ENCODE peak calls at places on chromosomes 13 and 19, in four cellular contexts. J is tibial artery, Q is cardiac fibroblast, U is choroid plexus epithelial cell. C is an unnamed sample.

GRCh38 chr19:57558525-57558924 is 1.1 kb downstream of the ZNF550 start:
- DNase-seq in U (peak), J (no peak), Q (peak), C (peak)

GRCh38 chr13:20553309-20553708 is 13.6 kb upstream of the IFT88 start:
- DNase-seq in Q (no peak), U (peak), J (no peak), C (peak)

GRCh38 chr19:58563823-58564222 is 5.4 kb upstream of the UBE2M start:
- DNase-seq in U (no peak), J (no peak), Q (no peak), C (no peak)

GRCh38 chr13:20375871-20376270 is 143.8 kb upstream of the GJB6 start:
- DNase-seq in U (no peak), Q (no peak), J (no peak), C (no peak)

GRCh38 chr19:58409010-58409790 is 751 bp downstream of the ZNF584 start:
- DNase-seq in J (no peak), Q (no peak), U (peak), C (peak)

GRCh38 chr13:23583491-23583890 is 13.3 kb downstream of the TNFRSF19 start:
- DNase-seq in J (no peak), Q (no peak), U (no peak), C (no peak)

GRCh38 chr19:2266183-2266993 is 10.2 kb upstream of the JSRP1 start:
- DNase-seq in J (peak), U (peak), Q (peak), C (peak)

GRCh38 chr19:55447421-55448174 is 4.5 kb upstream of the SHISA7 start:
- DNase-seq in Q (peak), J (no peak), U (no peak), C (peak)

GRCh38 chr19:31356587-31357314 is 7.5 kb upstream of the TSHZ3 start:
- DNase-seq in U (no peak), Q (no peak), J (no peak), C (no peak)

GRCh38 chr19:33503791-33504444 is 17.7 kb downstream of the PEPD start:
- DNase-seq in Q (no peak), U (no peak), J (no peak), C (no peak)

GRCh38 chr13:95360052-95360451 is 58.8 kb upstream of the ABCC4 start:
- DNase-seq in U (no peak), J (no peak), Q (no peak), C (no peak)

GRCh38 chr13:99053636-99054233 is 75.9 kb upstream of the DOCK9 start:
- DNase-seq in Q (no peak), J (no peak), U (no peak), C (no peak)

GRCh38 chr19:2055871-2056809 is 5.1 kb upstream of the MKNK2 start:
- DNase-seq in U (peak), J (peak), Q (peak), C (peak)

GRCh38 chr19:2145831-2146241 is 5.5 kb downstream of the AP3D1 start:
- DNase-seq in Q (no peak), J (no peak), U (peak), C (no peak)

GRCh38 chr13:91319996-91320395 is 27.5 kb upstream of the MIR17HG start:
- DNase-seq in U (no peak), Q (no peak), J (no peak), C (no peak)

GRCh38 chr19:2415281-2415972 is 12.0 kb downstream of the TIMM13 start:
- DNase-seq in U (no peak), Q (no peak), J (no peak), C (no peak)

GRCh38 chr13:41588899-41589298 is 131.5 kb downstream of the RGCC start:
- DNase-seq in J (no peak), Q (peak), U (peak), C (peak)

GRCh38 chr13:19681517-19681916 is 48.1 kb downstream of the MPHOSPH8 start:
- DNase-seq in U (peak), Q (peak), J (no peak), C (no peak)

GRCh38 chr13:42814868-42815267 is 33.5 kb downstream of the FAM216B start:
- DNase-seq in U (peak), J (no peak), Q (peak), C (peak)

GRCh38 chr19:51098366-51099069 is 9.7 kb downstream of the CTU1 start:
- DNase-seq in Q (no peak), U (peak), J (no peak), C (no peak)

GRCh38 chr19:19642506-19643157 is 825 bp downstream of the GMIP start:
- DNase-seq in J (no peak), U (no peak), Q (peak), C (no peak)

GRCh38 chr19:16078759-16079707 is 2.7 kb downstream of the TPM4 start:
- DNase-seq in U (peak), J (peak), Q (peak), C (peak)

GRCh38 chr13:25329706-25330105 is 28.3 kb downstream of the NUP58 start:
- DNase-seq in Q (peak), U (peak), J (no peak), C (no peak)

GRCh38 chr13:33494596-33495214 is 209.2 kb upstream of the STARD13 start:
- DNase-seq in U (peak), Q (peak), J (no peak), C (peak)

GRCh38 chr19:38837656-38838121 is 6.1 kb upstream of the ECH1 start:
- DNase-seq in J (no peak), U (no peak), Q (no peak), C (no peak)

GRCh38 chr19:41934849-41935374 is 6.7 kb upstream of the ERFL start:
- DNase-seq in J (peak), Q (peak), U (peak), C (peak)

GRCh38 chr19:21482863-21483276 is 22.5 kb upstream of the ZNF429 start:
- DNase-seq in J (no peak), U (peak), Q (peak), C (peak)

GRCh38 chr19:9251236-9251635 is 506 bp downstream of the OR7E24 start:
- DNase-seq in U (no peak), J (no peak), Q (no peak), C (no peak)

GRCh38 chr19:1177322-1178114 is 3.5 kb upstream of the SBNO2 start:
- DNase-seq in U (peak), Q (peak), J (peak), C (peak)

GRCh38 chr19:17243854-17244617 is 1.7 kb downstream of the NR2F6 start:
- DNase-seq in J (peak), Q (peak), U (no peak), C (peak)

GRCh38 chr19:17240855-17241399 is 4.8 kb downstream of the NR2F6 start:
- DNase-seq in J (no peak), Q (no peak), U (no peak), C (no peak)

GRCh38 chr19:17243340-17243853 is 2.3 kb downstream of the NR2F6 start:
- DNase-seq in J (no peak), Q (no peak), U (no peak), C (no peak)

GRCh38 chr19:17244618-17245534 is 843 bp downstream of the NR2F6 start:
- DNase-seq in J (no peak), Q (no peak), U (no peak), C (no peak)

GRCh38 chr19:17242431-17243208 is 3.1 kb downstream of the NR2F6 start:
- DNase-seq in U (no peak), Q (no peak), J (no peak), C (no peak)
- H3K4me3 ChIP-seq in U (peak), Q (no peak), J (no peak), C (peak)

GRCh38 chr13:31518666-31519065 is 220.7 kb upstream of the RXFP2 start:
- DNase-seq in U (peak), Q (no peak), J (no peak), C (peak)
- TF ChIP-seq CTCF in U (no peak), Q (no peak), J (no peak), C (no peak)

GRCh38 chr19:30221176-30221575 is 151.0 kb upstream of the ZNF536 start:
- DNase-seq in U (no peak), J (no peak), Q (no peak), C (no peak)

GRCh38 chr19:30224689-30225606 is 147.2 kb upstream of the ZNF536 start:
- DNase-seq in U (no peak), Q (no peak), J (no peak), C (no peak)

GRCh38 chr19:30222428-30222873 is 149.7 kb upstream of the ZNF536 start:
- DNase-seq in J (no peak), Q (no peak), U (no peak), C (no peak)

GRCh38 chr19:30223866-30224688 is 148.1 kb upstream of the ZNF536 start:
- DNase-seq in U (no peak), J (no peak), Q (no peak), C (no peak)

DNA sequence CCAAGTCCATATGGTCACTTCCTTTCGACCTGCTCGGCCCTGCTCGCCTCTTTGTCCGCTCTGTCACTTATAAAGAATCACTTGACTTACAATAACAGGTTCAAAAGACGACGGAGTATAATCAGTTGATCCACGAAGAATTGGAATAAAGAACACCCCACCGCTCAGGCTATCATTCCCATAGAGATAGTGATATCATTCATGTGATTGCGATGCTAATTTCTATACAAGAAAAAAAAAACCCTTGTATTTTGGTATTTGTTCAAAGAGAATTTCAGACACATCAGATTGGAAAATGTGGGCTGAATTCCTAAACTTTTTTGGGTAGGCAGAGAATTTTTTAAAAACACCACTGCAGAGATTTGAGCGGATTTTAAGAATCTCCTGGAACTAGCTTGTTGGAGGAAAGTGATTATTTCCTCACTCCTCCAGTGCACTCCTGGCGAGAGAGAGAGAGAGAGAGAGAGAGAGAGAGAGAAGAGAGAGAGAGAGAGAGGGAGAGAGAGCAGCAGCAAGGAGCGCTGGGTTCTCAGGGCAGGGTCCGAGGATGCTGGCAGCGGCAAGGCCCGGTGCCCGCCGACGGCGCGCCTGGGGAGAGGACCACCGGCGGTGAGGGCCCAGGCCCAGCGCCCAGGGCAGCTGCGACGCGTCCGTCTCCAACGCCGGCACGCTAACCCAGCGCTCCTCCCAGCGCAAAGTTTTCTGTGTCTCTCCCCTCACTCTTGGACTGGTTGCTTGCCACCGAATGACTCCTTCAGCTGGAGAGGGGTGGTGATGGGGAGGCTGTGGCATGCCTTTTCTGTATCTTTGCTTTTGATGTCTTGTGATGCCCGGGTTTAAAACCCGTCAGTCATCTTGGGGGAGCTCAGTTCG is 149.0 kb upstream of the ZNF536 start:
- DNase-seq in U (no peak), J (no peak), Q (no peak), C (no peak)
- H3K4me3 ChIP-seq in U (no peak), J (no peak), Q (no peak), C (no peak)

GRCh38 chr13:37427843-37428494 is 170.6 kb downstream of the POSTN start:
- DNase-seq in U (no peak), J (no peak), Q (no peak), C (no peak)
- TF ChIP-seq CTCF in U (peak), J (no peak), Q (no peak), C (peak)

DNA sequence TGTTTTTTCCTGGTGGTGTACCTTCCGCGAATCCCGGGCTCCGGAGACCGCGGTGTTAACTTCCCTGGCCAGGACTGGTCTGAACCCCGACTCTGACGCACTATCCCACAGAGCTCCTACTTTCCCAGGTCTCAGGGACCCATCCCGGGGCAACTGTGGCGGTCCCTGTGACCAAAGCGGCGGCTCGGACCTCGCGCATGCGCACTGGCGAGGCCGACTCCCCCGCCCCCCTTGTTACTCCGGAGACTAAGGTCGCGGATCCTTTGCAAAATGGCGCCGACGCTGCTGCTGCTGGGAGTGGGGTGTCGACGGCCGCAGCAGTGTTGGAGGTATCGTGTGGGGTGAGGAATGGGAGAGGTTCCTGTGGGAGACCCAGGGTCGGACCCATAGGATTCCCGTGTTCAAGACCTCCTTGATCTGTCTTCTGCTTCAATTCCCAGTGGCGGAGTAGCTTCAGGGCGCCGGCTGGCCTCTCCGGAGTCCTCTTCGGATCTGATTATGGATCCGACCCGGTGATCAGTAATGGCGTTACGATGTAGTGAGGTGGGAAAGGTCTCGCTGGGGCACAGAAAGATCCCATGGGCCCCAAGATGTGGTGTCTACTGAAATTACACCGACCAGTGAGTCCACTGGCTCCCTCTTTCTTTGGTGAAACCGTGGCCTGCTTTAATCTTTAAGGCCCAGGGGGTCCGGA is 66.6 kb upstream of the ZNF527 start:
- DNase-seq in U (no peak), Q (peak), J (no peak), C (no peak)
- H3K4me3 ChIP-seq in U (peak), Q (no peak), J (peak), C (no peak)

C was measured in fibroblast of the aortic adventitia.